ENCODE peak calls at places on chromosomes 1 and 21, in ten cellular contexts. M is tibial artery, P is suprapubic skin, Z is uterus, I is IMR-90, N is BJ, Y is AG04450, B is tibial nerve, R is psoas muscle, U is ascending aorta. W is an unnamed sample.

GRCh38 chr1:36589006-36589405 is 106.3 kb upstream of the CSF3R start:
- DNase-seq in M (no peak), P (no peak), Z (no peak), I (no peak), N (no peak), Y (no peak), B (no peak), R (no peak), U (no peak), W (no peak)

GRCh38 chr1:206998811-206999210 is 28.6 kb upstream of the FCAMR start:
- DNase-seq in M (no peak), P (no peak), Z (no peak), I (no peak), N (no peak), Y (no peak), B (no peak), R (no peak), U (no peak), W (no peak)

GRCh38 chr1:51236548-51237312 is 657 bp downstream of the RNF11 start:
- DNase-seq in M (peak; percentile 78), P (peak; percentile 77), Z (peak; percentile 53), I (peak; percentile 39), N (no peak), Y (no peak), B (peak; percentile 24), R (peak; percentile 38), U (no peak), W (peak; percentile 57)

GRCh38 chr1:148334339-148335130 is 148.6 kb downstream of the PPIAL4G start:
- DNase-seq in M (peak; percentile 73), P (peak; percentile 92), Z (peak; percentile 83), I (peak; percentile 81), N (no peak), Y (peak; percentile 33), B (peak; percentile 18), R (peak; percentile 74), U (peak; percentile 75), W (peak; percentile 80)

GRCh38 chr1:210089848-210090247 is 142.7 kb upstream of the SERTAD4 start:
- DNase-seq in M (no peak), P (no peak), Z (no peak), I (peak; percentile 1), N (no peak), Y (no peak), B (no peak), R (no peak), U (no peak), W (no peak)

GRCh38 chr1:155970531-155971167 is 7.7 kb downstream of the ARHGEF2 start:
- DNase-seq in M (peak; percentile 91), P (peak; percentile 76), Z (peak; percentile 66), I (peak; percentile 88), N (no peak), Y (no peak), B (peak; percentile 45), R (peak; percentile 75), U (peak; percentile 67), W (peak; percentile 81)

GRCh38 chr1:43933386-43934278 is at the start of gene ARTN:
- DNase-seq in M (no peak), P (no peak), Z (no peak), I (no peak), N (no peak), Y (no peak), B (no peak), R (no peak), U (no peak), W (no peak)

GRCh38 chr1:82896036-82896435 is 1095.3 kb downstream of the ADGRL2 start:
- DNase-seq in M (no peak), P (no peak), Z (no peak), I (no peak), N (no peak), Y (no peak), B (no peak), R (no peak), U (no peak), W (no peak)

GRCh38 chr1:24045766-24046165 is 65.6 kb upstream of the SRSF10 start:
- DNase-seq in M (no peak), P (no peak), Z (peak; percentile 26), I (no peak), N (peak; percentile 7), Y (no peak), B (no peak), R (no peak), U (no peak), W (no peak)

GRCh38 chr21:16773206-16773605 is 739.6 kb upstream of the CXADR start:
- DNase-seq in M (no peak), P (no peak), Z (no peak), I (peak; percentile 57), N (no peak), Y (peak; percentile 8), B (no peak), R (no peak), U (no peak), W (no peak)

GRCh38 chr1:67361646-67362045 is 54.0 kb downstream of the IL12RB2 start:
- DNase-seq in M (no peak), P (no peak), Z (no peak), I (no peak), N (no peak), Y (no peak), B (no peak), R (no peak), U (no peak), W (no peak)

GRCh38 chr1:95067069-95067468 is 5.7 kb downstream of the ALG14 start:
- DNase-seq in M (no peak), P (no peak), Z (no peak), I (no peak), N (no peak), Y (no peak), B (no peak), R (no peak), U (no peak), W (no peak)

GRCh38 chr1:41902125-41902524 is 16.6 kb downstream of the HIVEP3 start:
- DNase-seq in M (no peak), P (no peak), Z (no peak), I (peak; percentile 73), N (no peak), Y (peak; percentile 36), B (no peak), R (peak; percentile 29), U (no peak), W (no peak)

GRCh38 chr1:71796044-71796443 is 486.3 kb downstream of the NEGR1 start:
- DNase-seq in M (no peak), P (no peak), Z (no peak), I (no peak), N (no peak), Y (no peak), B (no peak), R (no peak), U (no peak), W (no peak)

GRCh38 chr1:30787266-30787665 is 29.7 kb upstream of the LAPTM5 start:
- DNase-seq in M (no peak), P (no peak), Z (no peak), I (no peak), N (no peak), Y (no peak), B (no peak), R (no peak), U (no peak), W (no peak)
- H3K27me3 ChIP-seq in M (no peaks in the 10 kb centered on the region), P (peaks cover 8% of the 10 kb centered on the region), Z (no peaks in the 10 kb centered on the region), I (peaks cover 21% of the 10 kb centered on the region), N (peaks cover 7% of the 10 kb centered on the region), Y (peaks cover 13% of the 10 kb centered on the region), B (no peaks in the 10 kb centered on the region), R (no peaks in the 10 kb centered on the region), U (no peaks in the 10 kb centered on the region), W (no peaks in the 10 kb centered on the region)

DNA sequence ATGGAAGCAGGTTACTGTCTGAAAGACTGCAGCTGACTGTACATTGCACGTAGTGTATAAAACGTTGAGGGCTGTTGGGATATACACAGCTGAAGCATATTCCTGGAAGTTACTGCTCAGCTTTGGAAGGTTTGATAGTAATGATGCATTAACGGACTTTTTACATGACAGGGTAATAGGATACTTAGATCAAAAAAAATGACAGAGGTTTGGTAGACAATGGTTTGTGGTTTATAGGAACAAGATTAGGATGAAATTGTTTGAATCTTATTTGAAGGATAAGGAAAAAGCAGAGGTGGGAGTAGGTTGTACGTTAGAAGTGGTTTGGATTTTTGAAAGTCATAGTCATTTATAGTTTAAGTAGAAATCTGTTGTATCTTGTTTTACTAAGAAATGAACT is 33.0 kb downstream of the ADGRL2 start:
- DNase-seq in M (no peak), P (no peak), Z (no peak), I (no peak), N (no peak), Y (no peak), B (no peak), R (no peak), U (no peak), W (no peak)
- H3K4me3 ChIP-seq in M (no peak overlapping the region), P (no peak overlapping the region), Z (no peak overlapping the region), I (no peak overlapping the region), N (no peak overlapping the region), Y (no peak overlapping the region), B (no peak overlapping the region), R (no peak overlapping the region), U (no peak overlapping the region), W (no peak overlapping the region)

DNA sequence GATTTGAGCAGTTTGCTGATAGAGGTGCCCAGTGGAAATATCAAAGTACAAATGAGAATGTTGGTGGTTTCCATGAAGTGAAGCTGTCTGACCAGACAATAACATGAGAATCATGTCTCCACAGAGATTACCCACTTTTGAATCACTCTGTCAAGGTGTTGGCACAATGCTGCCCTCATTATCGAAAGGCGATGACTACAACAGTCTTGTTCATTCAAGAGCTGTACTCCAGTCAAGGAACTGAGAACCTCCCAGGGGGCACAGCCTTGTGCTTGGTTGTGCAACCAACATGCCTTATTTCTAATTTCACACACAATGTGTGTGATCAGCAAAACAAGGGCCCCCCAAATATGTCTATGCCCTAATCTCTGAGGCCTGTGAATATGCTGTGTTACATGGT is 35.7 kb downstream of the ETS2 start:
- DNase-seq in M (no peak), P (no peak), Z (no peak), I (no peak), N (no peak), Y (no peak), B (no peak), R (no peak), U (no peak), W (no peak)
- TF ChIP-seq CTCF in M (no peak), P (no peak), Z (no peak), I (no peak), N (no peak), Y (no peak), B (no peak), R (no peak), U (no peak), W (no peak)

GRCh38 chr1:3971981-3972380 is 71.9 kb upstream of the C1orf174 start:
- DNase-seq in M (no peak), P (no peak), Z (no peak), I (no peak), N (no peak), Y (no peak), B (no peak), R (no peak), U (no peak), W (no peak)
- H3K27me3 ChIP-seq in M (no peaks in the 10 kb centered on the region), P (peaks cover 46% of the 10 kb centered on the region), Z (no peaks in the 10 kb centered on the region), I (no peaks in the 10 kb centered on the region), N (no peaks in the 10 kb centered on the region), Y (no peaks in the 10 kb centered on the region), B (no peaks in the 10 kb centered on the region), R (peaks cover 6% of the 10 kb centered on the region), U (no peaks in the 10 kb centered on the region), W (peaks cover 4% of the 10 kb centered on the region)

DNA sequence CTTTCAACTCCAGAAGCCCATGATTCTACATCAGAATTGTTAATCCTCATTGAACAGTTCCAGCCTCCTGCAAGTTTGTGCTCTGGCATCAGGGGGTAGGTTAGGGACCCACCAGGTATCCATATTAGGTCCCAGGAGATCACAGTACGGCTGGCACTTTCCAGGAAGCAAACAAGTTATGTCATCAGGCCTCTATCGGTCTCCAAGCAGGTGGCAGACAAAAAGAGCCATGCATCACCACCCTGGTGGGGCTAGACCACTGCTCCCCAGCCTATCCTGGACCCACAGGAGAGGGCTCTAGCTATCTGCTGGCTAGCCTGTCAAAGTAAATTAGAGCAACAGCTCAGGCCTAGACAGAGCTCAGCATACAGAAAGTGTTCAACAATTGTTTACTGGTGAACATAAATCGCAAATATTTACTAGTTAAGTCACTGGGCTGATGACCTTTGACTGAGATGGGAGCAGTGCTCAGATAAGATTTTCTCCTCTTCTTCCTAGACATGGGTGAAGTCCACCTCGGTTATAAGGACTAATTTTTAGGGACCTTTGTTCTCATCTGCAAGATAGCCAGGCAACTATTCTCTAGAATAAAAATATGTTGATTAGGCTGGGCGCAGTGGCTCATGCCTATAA is 6.4 kb downstream of the NUAK2 start:
- DNase-seq in M (no peak), P (no peak), Z (no peak), I (no peak), N (no peak), Y (no peak), B (no peak), R (no peak), U (no peak), W (no peak)
- H3K4me3 ChIP-seq in M (no peak overlapping the region), P (no peak overlapping the region), Z (no peak overlapping the region), I (no peak overlapping the region), N (no peak overlapping the region), Y (no peak overlapping the region), B (no peak overlapping the region), R (no peak overlapping the region), U (no peak overlapping the region), W (no peak overlapping the region)